ENCODE peak calls at places on chromosome 4, in five cellular contexts. One of them, this sample, is unnamed.

GRCh38 chr4:3911252-3911856 is 145.2 kb downstream of the ADRA2C start:
- DNase-seq in HepG2: no peak
- DNase-seq in IMR-90: no peak
- DNase-seq in SK-N-SH: no peak
- DNase-seq in GM12878: no peak
- DNase-seq in this sample: no peak

GRCh38 chr4:146522098-146522861 is 540 bp upstream of the SLC10A7 start:
- DNase-seq in HepG2: peak; percentile 63
- DNase-seq in IMR-90: peak; percentile 80
- DNase-seq in SK-N-SH: peak; percentile 91
- DNase-seq in GM12878: peak; percentile 46
- DNase-seq in this sample: peak; percentile 92

GRCh38 chr4:173370130-173370476 is 651 bp upstream of the SAP30 start:
- DNase-seq in HepG2: no peak
- DNase-seq in IMR-90: no peak
- DNase-seq in SK-N-SH: peak; percentile 31
- DNase-seq in GM12878: no peak
- DNase-seq in this sample: peak; percentile 60

GRCh38 chr4:105951198-105951597 is 55.9 kb downstream of the NPNT start:
- DNase-seq in HepG2: no peak
- DNase-seq in IMR-90: peak; percentile 8
- DNase-seq in SK-N-SH: no peak
- DNase-seq in GM12878: no peak
- DNase-seq in this sample: no peak

GRCh38 chr4:73001885-73002284 is 67.6 kb downstream of the COX18 start:
- DNase-seq in HepG2: no peak
- DNase-seq in IMR-90: no peak
- DNase-seq in SK-N-SH: no peak
- DNase-seq in GM12878: no peak
- DNase-seq in this sample: no peak

GRCh38 chr4:101784957-101785356 is 5.6 kb upstream of the BANK1 start:
- DNase-seq in HepG2: no peak
- DNase-seq in IMR-90: no peak
- DNase-seq in SK-N-SH: no peak
- DNase-seq in GM12878: no peak
- DNase-seq in this sample: no peak

GRCh38 chr4:127549521-127549920 is 83.2 kb upstream of the INTU start:
- DNase-seq in HepG2: no peak
- DNase-seq in IMR-90: no peak
- DNase-seq in SK-N-SH: no peak
- DNase-seq in GM12878: no peak
- DNase-seq in this sample: no peak

GRCh38 chr4:57148177-57148576 is 38.0 kb upstream of the IGFBP7 start:
- DNase-seq in HepG2: no peak
- DNase-seq in IMR-90: no peak
- DNase-seq in SK-N-SH: no peak
- DNase-seq in GM12878: no peak
- DNase-seq in this sample: no peak

GRCh38 chr4:2817701-2818350 is 24.9 kb downstream of the SH3BP2 start:
- DNase-seq in HepG2: no peak
- DNase-seq in IMR-90: no peak
- DNase-seq in SK-N-SH: peak; percentile 95
- DNase-seq in GM12878: no peak
- DNase-seq in this sample: no peak

GRCh38 chr4:17957689-17958088 is 63.9 kb downstream of the LCORL start:
- DNase-seq in HepG2: no peak
- DNase-seq in IMR-90: peak; percentile 37
- DNase-seq in SK-N-SH: no peak
- DNase-seq in GM12878: no peak
- DNase-seq in this sample: no peak

DNA sequence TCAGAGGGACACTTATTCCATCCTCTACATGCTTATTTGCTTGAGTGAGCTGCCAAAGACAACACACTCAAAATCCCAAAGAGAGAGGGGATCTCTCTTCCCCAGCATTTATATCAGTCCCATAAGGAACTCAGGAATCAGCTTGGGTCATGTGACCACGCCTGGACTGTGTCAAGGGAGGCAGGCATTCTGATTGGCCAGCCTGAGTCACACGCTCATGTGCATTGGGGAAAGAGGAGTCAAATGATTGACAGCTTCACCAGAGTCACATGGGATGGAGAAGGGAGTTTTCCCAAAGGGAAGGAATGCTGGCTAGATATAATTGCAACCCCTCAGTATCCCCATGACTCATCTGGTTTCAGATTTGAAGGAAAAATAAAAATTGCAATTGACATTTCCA is 49.0 kb downstream of the RWDD4 start:
- DNase-seq in HepG2: no peak
- DNase-seq in IMR-90: peak; percentile 35
- DNase-seq in SK-N-SH: peak; percentile 29
- DNase-seq in GM12878: no peak
- DNase-seq in this sample: peak; percentile 47
- TF ChIP-seq MXI1 in HepG2: no peak
- TF ChIP-seq MXI1 in IMR-90: no peak
- TF ChIP-seq MXI1 in SK-N-SH: no peak
- TF ChIP-seq MXI1 in GM12878: no peak
- TF ChIP-seq MXI1 in this sample: no peak

GRCh38 chr4:7732263-7732662 is 207.4 kb downstream of the AFAP1 start:
- DNase-seq in HepG2: no peak
- DNase-seq in IMR-90: no peak
- DNase-seq in SK-N-SH: no peak
- DNase-seq in GM12878: no peak
- DNase-seq in this sample: no peak
- TF ChIP-seq MXI1 in HepG2: no peak
- TF ChIP-seq MXI1 in IMR-90: no peak
- TF ChIP-seq MXI1 in SK-N-SH: no peak
- TF ChIP-seq MXI1 in GM12878: no peak
- TF ChIP-seq MXI1 in this sample: no peak

GRCh38 chr4:38357546-38357945 is 306.5 kb upstream of the KLF3 start:
- DNase-seq in HepG2: no peak
- DNase-seq in IMR-90: no peak
- DNase-seq in SK-N-SH: no peak
- DNase-seq in GM12878: no peak
- DNase-seq in this sample: no peak

GRCh38 chr4:38359113-38359512 is 304.9 kb upstream of the KLF3 start:
- DNase-seq in HepG2: no peak
- DNase-seq in IMR-90: no peak
- DNase-seq in SK-N-SH: no peak
- DNase-seq in GM12878: no peak
- DNase-seq in this sample: no peak

GRCh38 chr4:38354421-38354820 is 309.6 kb upstream of the KLF3 start:
- DNase-seq in HepG2: no peak
- DNase-seq in IMR-90: no peak
- DNase-seq in SK-N-SH: no peak
- DNase-seq in GM12878: no peak
- DNase-seq in this sample: no peak

GRCh38 chr4:38356686-38357085 is 307.3 kb upstream of the KLF3 start:
- DNase-seq in HepG2: no peak
- DNase-seq in IMR-90: no peak
- DNase-seq in SK-N-SH: no peak
- DNase-seq in GM12878: no peak
- DNase-seq in this sample: no peak

GRCh38 chr4:38354872-38355271 is 309.1 kb upstream of the KLF3 start:
- DNase-seq in HepG2: no peak
- DNase-seq in IMR-90: no peak
- DNase-seq in SK-N-SH: no peak
- DNase-seq in GM12878: no peak
- DNase-seq in this sample: no peak
- TF ChIP-seq MXI1 in HepG2: no peak
- TF ChIP-seq MXI1 in IMR-90: no peak
- TF ChIP-seq MXI1 in SK-N-SH: no peak
- TF ChIP-seq MXI1 in GM12878: no peak
- TF ChIP-seq MXI1 in this sample: no peak

DNA sequence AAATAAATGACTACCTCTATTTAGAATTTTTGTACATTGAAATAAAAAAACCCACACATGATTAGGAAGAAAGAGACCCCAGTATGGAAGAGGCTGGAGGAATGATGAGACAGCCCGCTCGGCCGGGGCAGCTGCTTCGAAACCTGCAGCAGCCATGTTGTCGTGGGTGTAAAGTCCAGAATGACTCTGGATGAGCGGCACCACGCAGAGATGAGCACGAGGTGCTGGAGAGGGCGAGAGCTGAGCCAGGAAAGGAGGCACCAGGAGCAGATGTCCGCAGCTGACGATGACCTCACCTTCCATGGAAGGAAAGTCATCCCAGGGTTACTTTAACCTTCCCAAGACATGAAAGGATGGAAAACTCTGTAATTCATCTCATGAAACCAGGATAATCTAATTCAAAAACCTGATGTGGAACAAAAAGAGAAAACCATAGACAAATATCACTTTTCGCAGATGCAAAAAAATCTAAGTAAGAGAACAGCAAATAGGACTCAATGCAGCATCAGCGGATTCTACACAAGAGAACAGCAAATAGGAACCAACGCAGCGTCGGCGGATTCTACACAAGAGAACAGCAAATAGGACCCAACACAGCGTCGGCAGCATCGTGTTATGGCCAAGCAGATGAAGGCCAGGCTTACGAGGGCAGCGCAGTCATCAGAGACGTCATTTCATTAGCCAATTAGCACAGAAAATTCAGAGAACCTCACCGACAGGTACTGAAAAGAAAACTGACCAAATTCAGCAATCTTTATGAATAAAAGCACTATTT is 25.9 kb upstream of the SPON2 start:
- DNase-seq in HepG2: no peak
- DNase-seq in IMR-90: peak; percentile 70
- DNase-seq in SK-N-SH: peak; percentile 17
- DNase-seq in GM12878: no peak
- DNase-seq in this sample: no peak
- TF ChIP-seq MXI1 in HepG2: no peak
- TF ChIP-seq MXI1 in IMR-90: no peak
- TF ChIP-seq MXI1 in SK-N-SH: no peak
- TF ChIP-seq MXI1 in GM12878: no peak
- TF ChIP-seq MXI1 in this sample: no peak

DNA sequence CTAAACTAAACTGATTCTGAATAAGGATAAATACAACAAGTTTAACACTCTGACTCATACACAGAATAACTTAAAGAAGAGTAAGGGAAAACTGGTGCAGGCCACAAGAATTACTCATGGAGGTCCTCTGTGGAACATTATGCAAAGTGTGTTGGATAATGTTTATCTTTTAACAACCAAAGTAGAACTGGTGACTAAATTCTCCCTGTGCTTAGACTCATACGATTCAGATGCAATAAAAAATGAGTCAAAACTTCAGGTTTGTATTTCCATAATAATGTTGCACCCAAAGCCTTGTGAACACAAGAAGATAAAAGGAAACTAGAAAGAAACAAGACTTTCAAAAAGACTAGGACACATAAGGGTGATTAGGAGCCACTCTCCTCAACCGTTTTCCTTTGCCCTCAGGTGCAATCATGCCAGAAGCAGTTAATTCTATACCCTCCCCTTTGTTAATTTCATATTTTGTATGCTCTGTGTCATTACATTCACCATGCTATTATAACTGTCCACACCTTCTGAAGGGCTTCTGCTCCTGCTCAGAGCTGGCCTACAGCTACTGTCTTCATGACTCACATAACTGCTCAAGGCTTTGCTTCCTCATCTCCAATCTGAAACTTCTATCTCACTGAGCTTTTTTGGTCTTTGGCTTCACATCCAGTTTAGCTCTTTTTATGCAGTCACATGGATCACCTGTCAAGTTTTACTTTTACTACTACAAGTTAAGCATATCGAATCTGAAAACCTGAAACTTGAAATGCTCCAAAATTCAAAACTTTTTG is 60.2 kb downstream of the KCNIP4 start:
- DNase-seq in HepG2: no peak
- DNase-seq in IMR-90: peak; percentile 93
- DNase-seq in SK-N-SH: no peak
- DNase-seq in GM12878: no peak
- DNase-seq in this sample: no peak
- TF ChIP-seq MXI1 in HepG2: no peak
- TF ChIP-seq MXI1 in IMR-90: no peak
- TF ChIP-seq MXI1 in SK-N-SH: no peak
- TF ChIP-seq MXI1 in GM12878: no peak
- TF ChIP-seq MXI1 in this sample: no peak

DNA sequence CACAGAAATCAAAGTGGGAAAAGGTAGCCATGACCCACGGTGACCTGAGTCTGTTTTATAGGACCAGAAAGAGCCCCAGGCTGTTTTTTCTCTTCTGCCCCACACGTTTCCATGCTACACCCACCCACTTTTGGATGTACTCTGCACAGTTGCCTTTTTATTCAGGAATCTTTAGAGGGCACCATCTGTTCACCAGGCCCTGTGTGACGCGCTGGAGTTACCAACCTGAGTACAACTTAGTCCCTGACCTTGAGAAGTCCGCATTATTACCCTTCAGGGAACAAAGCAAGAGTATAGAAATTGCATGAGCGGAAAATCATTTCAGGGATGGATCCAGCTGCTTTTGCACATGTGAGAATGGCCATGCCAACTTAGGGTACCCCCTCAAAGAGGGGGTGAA is 207.8 kb upstream of the GATB start:
- DNase-seq in HepG2: no peak
- DNase-seq in IMR-90: no peak
- DNase-seq in SK-N-SH: no peak
- DNase-seq in GM12878: no peak
- DNase-seq in this sample: no peak
- TF ChIP-seq MXI1 in HepG2: no peak
- TF ChIP-seq MXI1 in IMR-90: no peak
- TF ChIP-seq MXI1 in SK-N-SH: no peak
- TF ChIP-seq MXI1 in GM12878: no peak
- TF ChIP-seq MXI1 in this sample: no peak

GRCh38 chr4:6546091-6546490 is 28.9 kb upstream of the MAN2B2 start:
- DNase-seq in HepG2: no peak
- DNase-seq in IMR-90: no peak
- DNase-seq in SK-N-SH: no peak
- DNase-seq in GM12878: no peak
- DNase-seq in this sample: no peak

GRCh38 chr4:6548882-6549230 is 26.1 kb upstream of the MAN2B2 start:
- DNase-seq in HepG2: no peak
- DNase-seq in IMR-90: no peak
- DNase-seq in SK-N-SH: peak; percentile 62
- DNase-seq in GM12878: no peak
- DNase-seq in this sample: no peak

GRCh38 chr4:6548201-6548881 is 26.6 kb upstream of the MAN2B2 start:
- DNase-seq in HepG2: peak; percentile 22
- DNase-seq in IMR-90: peak; percentile 22
- DNase-seq in SK-N-SH: peak; percentile 78
- DNase-seq in GM12878: no peak
- DNase-seq in this sample: peak; percentile 51

GRCh38 chr4:6549445-6549844 is 25.5 kb upstream of the MAN2B2 start:
- DNase-seq in HepG2: no peak
- DNase-seq in IMR-90: no peak
- DNase-seq in SK-N-SH: no peak
- DNase-seq in GM12878: no peak
- DNase-seq in this sample: no peak

GRCh38 chr4:6546681-6547447 is 28.1 kb upstream of the MAN2B2 start:
- DNase-seq in HepG2: peak; percentile 59
- DNase-seq in IMR-90: peak; percentile 72
- DNase-seq in SK-N-SH: peak; percentile 85
- DNase-seq in GM12878: no peak
- DNase-seq in this sample: peak; percentile 79
- TF ChIP-seq MXI1 in HepG2: peak; percentile 52
- TF ChIP-seq MXI1 in IMR-90: peak; percentile 66
- TF ChIP-seq MXI1 in SK-N-SH: peak; percentile 55
- TF ChIP-seq MXI1 in GM12878: no peak
- TF ChIP-seq MXI1 in this sample: no peak